ENCODE peak calls at places on chromosome 4, in eight cellular contexts. S is aorta, M is IMR-90, J is adrenal gland, P is A549, Z is cardiac muscle cell, O is endodermal cell, C is stomach. I is an unnamed sample. For H3K4me1, the result is how much of the 10 kb centered on the place peaks cover.

GRCh38 chr4:165763640-165764039 is 109.4 kb upstream of the TLL1 start:
- DNase-seq in S (no peak), O (no peak), Z (no peak), C (no peak), P (no peak), J (no peak), M (no peak), I (no peak)

GRCh38 chr4:168461821-168462220 is 18.5 kb downstream of the DDX60L start:
- DNase-seq in Z (no peak), O (no peak), P (no peak), C (no peak), J (no peak), S (no peak), M (peak), I (no peak)

GRCh38 chr4:13922873-13923645 is 295.5 kb upstream of the BOD1L1 start:
- DNase-seq in P (no peak), Z (no peak), O (no peak), C (no peak), J (no peak), S (no peak), M (peak), I (no peak)

GRCh38 chr4:158996669-158997074 is 106.2 kb upstream of the RAPGEF2 start:
- DNase-seq in O (no peak), P (peak), S (no peak), J (peak), Z (no peak), M (peak), C (no peak), I (no peak)

GRCh38 chr4:165678236-165678960 is 194.6 kb upstream of the TLL1 start:
- DNase-seq in C (no peak), Z (no peak), J (no peak), S (no peak), M (no peak), O (no peak), P (no peak), I (peak)

GRCh38 chr4:67104145-67104544 is 441.2 kb downstream of the CENPC start:
- DNase-seq in S (no peak), J (no peak), Z (peak), C (no peak), P (no peak), O (no peak), M (no peak), I (no peak)

GRCh38 chr4:144687466-144687865 is 41.5 kb downstream of the HHIP start:
- DNase-seq in S (no peak), Z (no peak), C (no peak), M (no peak), J (no peak), O (no peak), P (no peak), I (no peak)

GRCh38 chr4:141131738-141132688 is 1.3 kb downstream of the RNF150 start:
- DNase-seq in O (peak), P (no peak), M (peak), Z (peak), S (peak), J (peak), C (no peak), I (peak)

GRCh38 chr4:181143241-181143854 is 1099.9 kb upstream of the TENM3 start:
- DNase-seq in Z (peak), C (peak), P (peak), M (peak), O (peak), J (peak), S (peak), I (peak)

GRCh38 chr4:25795566-25796454 is 67.0 kb downstream of the SEL1L3 start:
- DNase-seq in M (peak), C (no peak), S (no peak), Z (peak), O (peak), J (no peak), P (no peak), I (no peak)

GRCh38 chr4:94523617-94524016 is 71.9 kb downstream of the PDLIM5 start:
- DNase-seq in M (peak), S (no peak), P (no peak), C (no peak), O (no peak), J (no peak), Z (no peak), I (no peak)

GRCh38 chr4:113556382-113557134 is 205.0 kb downstream of the CAMK2D start:
- DNase-seq in J (no peak), C (no peak), O (no peak), S (no peak), P (no peak), Z (no peak), M (no peak), I (no peak)

GRCh38 chr4:169756971-169757574 is 671 bp downstream of the HPF1 start:
- DNase-seq in C (no peak), O (no peak), S (no peak), Z (no peak), M (no peak), P (no peak), J (no peak), I (no peak)

GRCh38 chr4:128244379-128244778 is 43.2 kb downstream of the PGRMC2 start:
- DNase-seq in C (no peak), O (no peak), J (no peak), S (no peak), P (no peak), Z (no peak), M (peak), I (no peak)

GRCh38 chr4:140644470-140645185 is 75.9 kb upstream of the UCP1 start:
- DNase-seq in S (no peak), M (no peak), O (no peak), J (no peak), Z (no peak), P (no peak), C (no peak), I (no peak)

GRCh38 chr4:147054241-147054902 is 108.7 kb upstream of the TTC29 start:
- DNase-seq in Z (no peak), S (no peak), J (no peak), C (no peak), O (no peak), P (no peak), M (no peak), I (no peak)

GRCh38 chr4:88005086-88005485 is 2.3 kb upstream of the PKD2 start:
- DNase-seq in P (no peak), C (no peak), O (no peak), Z (no peak), J (no peak), S (no peak), M (peak), I (no peak)
- H3K4me3 ChIP-seq in P (no peak), C (no peak), O (no peak), Z (no peak), J (no peak), S (peak), M (no peak), I (no peak)

DNA sequence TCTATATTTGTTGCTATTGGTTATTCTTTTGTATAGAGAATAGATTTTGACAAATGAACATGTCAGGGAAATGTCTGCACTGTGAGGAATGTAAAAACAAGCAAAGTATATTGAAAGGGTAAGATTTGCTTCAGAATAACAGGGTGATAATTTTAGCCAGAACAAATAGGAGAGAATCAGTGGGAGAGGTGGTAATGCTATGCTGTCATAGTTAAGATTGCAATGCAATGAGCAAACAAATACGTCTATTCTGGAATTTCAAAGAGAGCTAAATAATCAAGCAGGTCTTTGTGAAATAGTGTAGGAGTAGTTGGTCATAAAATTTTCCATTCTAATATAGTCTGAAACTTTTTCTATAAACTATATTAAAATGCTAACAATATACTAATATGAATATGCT is 1478.4 kb downstream of the TECRL start:
- DNase-seq in J (no peak), O (no peak), S (no peak), M (no peak), Z (no peak), P (no peak), C (no peak), I (no peak)
- H3K27ac ChIP-seq in J (no peak), O (no peak), S (no peak), M (no peak), Z (no peak), P (no peak), C (no peak), I (no peak)

GRCh38 chr4:7647932-7648812 is 213.4 kb upstream of the PSAPL1 start:
- DNase-seq in O (no peak), J (no peak), P (no peak), C (no peak), S (peak), Z (no peak), M (peak), I (no peak)

GRCh38 chr4:7646384-7647061 is 211.8 kb upstream of the PSAPL1 start:
- DNase-seq in M (peak), P (no peak), C (no peak), Z (no peak), S (peak), J (no peak), O (no peak), I (no peak)

GRCh38 chr4:7648813-7649395 is 214.2 kb upstream of the PSAPL1 start:
- DNase-seq in J (no peak), Z (no peak), O (no peak), C (no peak), P (no peak), S (peak), M (no peak), I (no peak)

GRCh38 chr4:7645956-7646355 is 211.2 kb upstream of the PSAPL1 start:
- DNase-seq in S (peak), M (no peak), Z (no peak), C (no peak), P (no peak), O (no peak), J (no peak), I (no peak)

GRCh38 chr4:7647211-7647931 is 212.6 kb upstream of the PSAPL1 start:
- DNase-seq in C (no peak), J (no peak), S (peak), O (no peak), M (no peak), Z (no peak), P (no peak), I (no peak)
- H3K4me1 ChIP-seq in C (under half), J (under half), S (under half), O (under half), M (under half), Z (under half), P (under half), I (under half)

DNA sequence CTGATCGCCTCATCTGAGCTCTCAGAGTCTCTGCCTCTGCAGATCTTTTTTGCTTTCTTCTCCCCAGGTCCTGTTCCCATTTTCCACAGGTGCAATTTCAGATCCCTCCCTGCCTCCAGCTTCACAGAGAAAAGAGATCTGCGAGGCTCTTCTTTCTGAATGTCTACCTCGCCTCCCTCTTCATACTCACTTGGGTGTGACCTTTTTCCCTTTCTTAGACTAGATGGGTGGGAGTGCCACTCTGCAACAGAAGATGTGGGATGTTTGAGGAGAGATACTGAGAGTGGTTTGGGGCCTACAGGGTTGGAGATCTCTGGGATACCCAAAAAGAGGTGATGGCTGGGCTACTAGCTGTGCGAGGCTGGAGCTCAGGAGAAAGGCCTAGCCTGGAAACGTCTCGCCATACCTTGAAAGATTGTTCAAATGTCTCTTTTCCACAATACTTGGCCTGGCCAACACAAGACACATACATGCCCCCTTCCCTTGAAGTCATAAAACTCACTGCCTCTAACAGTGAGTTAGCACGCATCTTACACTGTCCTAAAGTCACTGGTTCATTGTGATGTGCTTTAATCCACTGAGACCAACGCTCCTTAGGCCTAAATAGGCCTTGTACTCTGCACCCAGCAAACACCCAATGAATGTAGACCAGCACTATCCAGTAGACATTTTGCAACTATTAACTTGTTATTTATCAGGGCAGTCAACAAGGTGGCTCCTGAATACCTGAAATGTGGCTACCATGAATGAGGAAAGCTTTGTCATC is 33.6 kb downstream of the IRF2 start:
- DNase-seq in O (no peak), P (no peak), M (no peak), S (no peak), Z (no peak), C (no peak), J (no peak), I (no peak)
- H3K4me3 ChIP-seq in O (no peak), P (no peak), M (no peak), S (no peak), Z (no peak), C (peak), J (no peak), I (no peak)

GRCh38 chr4:3877868-3878267 is 111.7 kb downstream of the ADRA2C start:
- DNase-seq in S (no peak), J (no peak), C (no peak), Z (no peak), M (no peak), P (no peak), O (no peak), I (no peak)
- H3K27ac ChIP-seq in S (no peak), J (no peak), C (no peak), Z (no peak), M (no peak), P (no peak), O (no peak), I (no peak)

DNA sequence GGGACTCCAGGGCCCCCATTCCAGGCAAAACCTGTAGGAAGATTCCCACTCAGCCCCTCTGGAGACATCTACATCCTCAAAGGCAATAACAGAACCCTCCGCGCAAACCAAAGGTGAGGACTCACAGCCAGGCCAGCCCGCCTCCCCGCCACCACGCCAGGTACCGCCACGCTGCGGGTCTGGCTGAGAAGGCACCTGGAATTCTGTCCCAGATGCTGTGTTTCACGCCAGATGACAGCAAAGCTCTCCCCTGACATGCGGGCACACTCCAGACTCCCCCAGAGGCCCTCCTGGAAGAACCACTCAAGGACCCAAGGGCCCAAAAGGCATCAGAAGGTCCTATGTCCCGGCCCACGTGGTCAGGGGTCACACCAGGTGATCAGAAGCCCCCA is 59.6 kb downstream of the FAM53A start:
- DNase-seq in J (no peak), C (no peak), P (no peak), S (no peak), O (no peak), Z (no peak), M (no peak), I (no peak)
- H3K4me1 ChIP-seq in J (under half), C (under half), P (under half), S (under half), O (under half), Z (under half), M (under half), I (under half)